ENCODE peak calls at places on chromosomes 2 and 18, in four cellular contexts. One of them, this sample, is unnamed.

GRCh38 chr2:221570321-221571107 is 1.6 kb downstream of the EPHA4 start:
- DNase-seq in HepG2: no peak
- DNase-seq in HCT116: no peak
- DNase-seq in H1: no peak
- DNase-seq in this sample: peak; percentile 49

GRCh38 chr2:237474931-237475703 is 11.9 kb upstream of the MLPH start:
- DNase-seq in HepG2: peak; percentile 56
- DNase-seq in HCT116: peak; percentile 37
- DNase-seq in H1: no peak
- DNase-seq in this sample: peak; percentile 47

GRCh38 chr2:169393068-169393590 is 30.8 kb upstream of the LRP2 start:
- DNase-seq in HepG2: no peak
- DNase-seq in HCT116: no peak
- DNase-seq in H1: no peak
- DNase-seq in this sample: peak; percentile 18

GRCh38 chr18:11391636-11392035 is 217.8 kb upstream of the SLC35G4 start:
- DNase-seq in HepG2: no peak
- DNase-seq in HCT116: no peak
- DNase-seq in H1: no peak
- DNase-seq in this sample: no peak

GRCh38 chr2:64291181-64291580 is 147.0 kb upstream of the PELI1 start:
- DNase-seq in HepG2: no peak
- DNase-seq in HCT116: peak; percentile 23
- DNase-seq in H1: no peak
- DNase-seq in this sample: no peak

GRCh38 chr18:25533088-25533676 is 181.2 kb upstream of the ZNF521 start:
- DNase-seq in HepG2: no peak
- DNase-seq in HCT116: no peak
- DNase-seq in H1: no peak
- DNase-seq in this sample: no peak

GRCh38 chr2:218008060-218009040 is 5.6 kb upstream of the TNS1 start:
- DNase-seq in HepG2: no peak
- DNase-seq in HCT116: no peak
- DNase-seq in H1: no peak
- DNase-seq in this sample: no peak

GRCh38 chr2:153787612-153788011 is 84.1 kb upstream of the GALNT13 start:
- DNase-seq in HepG2: no peak
- DNase-seq in HCT116: no peak
- DNase-seq in H1: no peak
- DNase-seq in this sample: no peak

GRCh38 chr2:199760574-199760973 is 90.4 kb downstream of the FTCDNL1 start:
- DNase-seq in HepG2: no peak
- DNase-seq in HCT116: no peak
- DNase-seq in H1: no peak
- DNase-seq in this sample: no peak

GRCh38 chr2:45315881-45316280 is 295.2 kb downstream of the SRBD1 start:
- DNase-seq in HepG2: no peak
- DNase-seq in HCT116: no peak
- DNase-seq in H1: no peak
- DNase-seq in this sample: no peak

GRCh38 chr18:10748641-10749040 is 222.8 kb downstream of the NAPG start:
- DNase-seq in HepG2: no peak
- DNase-seq in HCT116: no peak
- DNase-seq in H1: no peak
- DNase-seq in this sample: no peak

DNA sequence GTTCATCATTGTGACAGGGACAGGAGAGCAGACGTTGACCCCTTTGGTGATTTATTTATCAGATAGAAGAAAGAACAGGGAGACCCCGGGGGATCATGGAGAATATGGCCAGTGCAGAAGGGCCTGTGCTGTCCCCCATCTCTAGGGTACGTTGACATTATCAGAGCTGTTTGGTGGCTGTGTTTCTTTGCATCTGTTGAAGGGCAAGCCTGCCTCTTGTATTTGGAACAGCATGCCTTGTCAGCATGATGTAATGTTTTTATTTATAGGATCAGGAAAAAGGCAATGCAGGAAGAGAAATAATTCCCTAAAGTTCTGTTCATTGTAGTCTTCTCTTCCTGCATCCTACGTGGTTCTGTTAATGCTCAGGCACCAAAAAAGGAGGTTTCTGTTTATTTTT is 49.8 kb upstream of the CABYR start:
- DNase-seq in HepG2: no peak
- DNase-seq in HCT116: no peak
- DNase-seq in H1: no peak
- DNase-seq in this sample: no peak
- TF ChIP-seq JUND in HepG2: no peak
- TF ChIP-seq JUND in HCT116: no peak
- TF ChIP-seq JUND in H1: no peak
- TF ChIP-seq JUND in this sample: no peak

GRCh38 chr2:33222309-33222708 is 254.1 kb upstream of the RASGRP3 start:
- DNase-seq in HepG2: no peak
- DNase-seq in HCT116: no peak
- DNase-seq in H1: no peak
- DNase-seq in this sample: no peak
- TF ChIP-seq JUND in HepG2: no peak
- TF ChIP-seq JUND in HCT116: no peak
- TF ChIP-seq JUND in H1: no peak
- TF ChIP-seq JUND in this sample: no peak

GRCh38 chr2:145383961-145384360 is 864.0 kb upstream of the ZEB2 start:
- DNase-seq in HepG2: no peak
- DNase-seq in HCT116: no peak
- DNase-seq in H1: no peak
- DNase-seq in this sample: no peak

GRCh38 chr2:145379934-145380333 is 860.0 kb upstream of the ZEB2 start:
- DNase-seq in HepG2: no peak
- DNase-seq in HCT116: no peak
- DNase-seq in H1: no peak
- DNase-seq in this sample: peak; percentile 3

GRCh38 chr2:145380436-145381017 is 860.6 kb upstream of the ZEB2 start:
- DNase-seq in HepG2: no peak
- DNase-seq in HCT116: peak; percentile 12
- DNase-seq in H1: no peak
- DNase-seq in this sample: peak; percentile 10
- TF ChIP-seq JUND in HepG2: no peak
- TF ChIP-seq JUND in HCT116: no peak
- TF ChIP-seq JUND in H1: no peak
- TF ChIP-seq JUND in this sample: no peak

DNA sequence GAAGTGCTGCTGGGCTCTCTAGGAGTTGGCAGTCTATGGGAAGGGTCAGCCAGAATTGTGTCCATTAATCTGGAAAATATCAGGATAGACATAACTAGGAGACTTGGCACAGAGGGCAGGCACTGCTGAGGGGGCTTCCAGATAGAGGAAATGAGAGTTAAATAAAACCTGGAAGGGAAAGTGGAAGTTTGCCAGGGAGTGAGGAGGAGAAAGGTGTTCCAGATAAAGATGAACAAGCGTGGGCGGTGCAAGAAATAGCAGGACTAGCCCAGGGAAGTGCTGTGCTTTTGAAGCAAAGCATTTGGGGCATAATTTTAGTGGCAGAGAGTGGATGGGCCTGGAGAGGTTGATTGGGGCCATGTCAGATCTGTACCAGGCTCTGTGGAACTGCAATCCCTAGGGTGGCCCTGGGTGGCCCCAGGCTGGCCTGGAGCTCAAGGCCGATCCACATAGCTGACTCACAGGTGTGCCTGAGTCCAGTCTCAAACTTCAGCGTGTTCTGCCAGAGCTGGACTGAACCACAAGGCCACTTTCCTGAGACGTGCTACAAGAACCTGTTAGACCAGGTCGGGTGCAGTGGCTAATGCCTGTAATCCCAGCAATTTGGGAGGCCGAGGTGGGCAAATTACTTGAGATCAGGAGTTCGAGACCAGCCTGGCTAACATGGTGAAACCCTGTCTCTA is 26.9 kb downstream of the GALM start:
- DNase-seq in HepG2: peak; percentile 69
- DNase-seq in HCT116: peak; percentile 36
- DNase-seq in H1: no peak
- DNase-seq in this sample: no peak
- TF ChIP-seq JUND in HepG2: no peak
- TF ChIP-seq JUND in HCT116: peak; percentile 60
- TF ChIP-seq JUND in H1: no peak
- TF ChIP-seq JUND in this sample: no peak

DNA sequence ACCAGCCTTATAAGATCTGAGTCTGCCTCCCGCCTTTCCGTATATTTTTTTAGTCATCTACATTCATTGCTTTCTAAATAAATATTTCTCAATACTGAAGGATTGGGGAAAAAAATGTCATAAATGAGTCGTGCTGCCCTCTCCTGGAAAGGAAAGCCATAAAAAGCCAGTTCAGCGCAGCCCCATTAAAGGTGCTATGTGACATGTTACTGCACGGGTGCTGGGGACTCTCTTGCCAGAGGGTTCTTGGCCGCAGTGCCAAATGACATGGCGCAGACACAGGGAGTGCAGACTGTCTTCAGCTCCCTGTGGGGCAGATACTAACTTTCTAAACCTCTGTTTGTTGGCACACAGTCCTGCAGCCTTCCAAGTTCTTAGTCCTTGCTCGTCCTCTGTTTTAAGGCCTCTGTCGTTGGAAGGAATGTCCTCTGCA is 53.7 kb upstream of the MAP3K20 start:
- DNase-seq in HepG2: peak; percentile 57
- DNase-seq in HCT116: no peak
- DNase-seq in H1: no peak
- DNase-seq in this sample: no peak
- TF ChIP-seq JUND in HepG2: no peak
- TF ChIP-seq JUND in HCT116: no peak
- TF ChIP-seq JUND in H1: no peak
- TF ChIP-seq JUND in this sample: no peak